ENCODE peak calls at places on chromosome 6, in seven cellular contexts. One of them, this sample, is unnamed.

GRCh38 chr6:156720739-156721714 is 56.2 kb upstream of the ARID1B start:
- DNase-seq in activated T-cell treated with anti-CD3 and anti-CD28 coated beads, Interleukin-2, amount 50 U/mL, for 72 hours: no peak
- DNase-seq in amniotic stem cell: no peak
- DNase-seq in T-helper 9 cell: no peak
- DNase-seq in activated naive CD4-positive, alpha-beta T cell treated with anti-CD3 and anti-CD28 coated beads, Interleukin-2, amount 50 U/mL, for 16 hours: no peak
- DNase-seq in A172: no peak
- DNase-seq in NB4: peak; percentile 30
- DNase-seq in this sample: peak; percentile 24

GRCh38 chr6:133645000-133645619 is 243.8 kb upstream of the TCF21 start:
- DNase-seq in A172: peak; percentile 78
- DNase-seq in activated naive CD4-positive, alpha-beta T cell treated with anti-CD3 and anti-CD28 coated beads, Interleukin-2, amount 50 U/mL, for 16 hours: no peak
- DNase-seq in activated T-cell treated with anti-CD3 and anti-CD28 coated beads, Interleukin-2, amount 50 U/mL, for 72 hours: no peak
- DNase-seq in T-helper 9 cell: no peak
- DNase-seq in NB4: no peak
- DNase-seq in amniotic stem cell: no peak
- DNase-seq in this sample: no peak

GRCh38 chr6:1418471-1419191 is 29.3 kb downstream of the FOXF2 start:
- DNase-seq in amniotic stem cell: no peak
- DNase-seq in T-helper 9 cell: no peak
- DNase-seq in A172: no peak
- DNase-seq in activated T-cell treated with anti-CD3 and anti-CD28 coated beads, Interleukin-2, amount 50 U/mL, for 72 hours: no peak
- DNase-seq in NB4: peak; percentile 71
- DNase-seq in activated naive CD4-positive, alpha-beta T cell treated with anti-CD3 and anti-CD28 coated beads, Interleukin-2, amount 50 U/mL, for 16 hours: no peak
- DNase-seq in this sample: peak; percentile 48

GRCh38 chr6:82248233-82248735 is 740 bp upstream of the IBTK start:
- DNase-seq in amniotic stem cell: no peak
- DNase-seq in A172: peak; percentile 48
- DNase-seq in NB4: peak; percentile 56
- DNase-seq in activated naive CD4-positive, alpha-beta T cell treated with anti-CD3 and anti-CD28 coated beads, Interleukin-2, amount 50 U/mL, for 16 hours: no peak
- DNase-seq in T-helper 9 cell: no peak
- DNase-seq in activated T-cell treated with anti-CD3 and anti-CD28 coated beads, Interleukin-2, amount 50 U/mL, for 72 hours: peak; percentile 23
- DNase-seq in this sample: peak; percentile 53

GRCh38 chr6:147724454-147724853 is 216.0 kb downstream of the SAMD5 start:
- DNase-seq in T-helper 9 cell: no peak
- DNase-seq in activated naive CD4-positive, alpha-beta T cell treated with anti-CD3 and anti-CD28 coated beads, Interleukin-2, amount 50 U/mL, for 16 hours: no peak
- DNase-seq in amniotic stem cell: no peak
- DNase-seq in A172: no peak
- DNase-seq in activated T-cell treated with anti-CD3 and anti-CD28 coated beads, Interleukin-2, amount 50 U/mL, for 72 hours: no peak
- DNase-seq in NB4: no peak
- DNase-seq in this sample: no peak

GRCh38 chr6:28838634-28839442 is 84.9 kb downstream of the TRIM27 start:
- DNase-seq in amniotic stem cell: peak; percentile 84
- DNase-seq in activated T-cell treated with anti-CD3 and anti-CD28 coated beads, Interleukin-2, amount 50 U/mL, for 72 hours: peak; percentile 92
- DNase-seq in A172: peak; percentile 84
- DNase-seq in activated naive CD4-positive, alpha-beta T cell treated with anti-CD3 and anti-CD28 coated beads, Interleukin-2, amount 50 U/mL, for 16 hours: peak; percentile 91
- DNase-seq in NB4: peak; percentile 93
- DNase-seq in T-helper 9 cell: peak; percentile 64
- DNase-seq in this sample: peak; percentile 48

GRCh38 chr6:32839356-32839755 is 817 bp upstream of the TAP2 start:
- DNase-seq in amniotic stem cell: no peak
- DNase-seq in NB4: no peak
- DNase-seq in A172: no peak
- DNase-seq in activated T-cell treated with anti-CD3 and anti-CD28 coated beads, Interleukin-2, amount 50 U/mL, for 72 hours: no peak
- DNase-seq in T-helper 9 cell: no peak
- DNase-seq in activated naive CD4-positive, alpha-beta T cell treated with anti-CD3 and anti-CD28 coated beads, Interleukin-2, amount 50 U/mL, for 16 hours: no peak
- DNase-seq in this sample: no peak

GRCh38 chr6:105321207-105321606 is 81.7 kb downstream of the PREP start:
- DNase-seq in T-helper 9 cell: no peak
- DNase-seq in activated naive CD4-positive, alpha-beta T cell treated with anti-CD3 and anti-CD28 coated beads, Interleukin-2, amount 50 U/mL, for 16 hours: no peak
- DNase-seq in NB4: no peak
- DNase-seq in activated T-cell treated with anti-CD3 and anti-CD28 coated beads, Interleukin-2, amount 50 U/mL, for 72 hours: no peak
- DNase-seq in amniotic stem cell: no peak
- DNase-seq in A172: no peak
- DNase-seq in this sample: no peak

GRCh38 chr6:46191961-46192360 is 21.2 kb upstream of the ENPP5 start:
- DNase-seq in A172: no peak
- DNase-seq in activated naive CD4-positive, alpha-beta T cell treated with anti-CD3 and anti-CD28 coated beads, Interleukin-2, amount 50 U/mL, for 16 hours: no peak
- DNase-seq in activated T-cell treated with anti-CD3 and anti-CD28 coated beads, Interleukin-2, amount 50 U/mL, for 72 hours: no peak
- DNase-seq in amniotic stem cell: peak; percentile 43
- DNase-seq in NB4: no peak
- DNase-seq in T-helper 9 cell: no peak
- DNase-seq in this sample: no peak

GRCh38 chr6:142857609-142858195 is 87.3 kb downstream of the HIVEP2 start:
- DNase-seq in A172: no peak
- DNase-seq in NB4: no peak
- DNase-seq in amniotic stem cell: no peak
- DNase-seq in T-helper 9 cell: peak; percentile 30
- DNase-seq in activated naive CD4-positive, alpha-beta T cell treated with anti-CD3 and anti-CD28 coated beads, Interleukin-2, amount 50 U/mL, for 16 hours: no peak
- DNase-seq in activated T-cell treated with anti-CD3 and anti-CD28 coated beads, Interleukin-2, amount 50 U/mL, for 72 hours: no peak
- DNase-seq in this sample: no peak

GRCh38 chr6:35065870-35066269 is 75.3 kb downstream of the TCP11 start:
- DNase-seq in NB4: no peak
- DNase-seq in A172: no peak
- DNase-seq in activated naive CD4-positive, alpha-beta T cell treated with anti-CD3 and anti-CD28 coated beads, Interleukin-2, amount 50 U/mL, for 16 hours: no peak
- DNase-seq in activated T-cell treated with anti-CD3 and anti-CD28 coated beads, Interleukin-2, amount 50 U/mL, for 72 hours: no peak
- DNase-seq in amniotic stem cell: no peak
- DNase-seq in T-helper 9 cell: no peak
- DNase-seq in this sample: no peak

GRCh38 chr6:136148523-136148922 is 101.6 kb downstream of the MTFR2 start:
- DNase-seq in T-helper 9 cell: no peak
- DNase-seq in A172: no peak
- DNase-seq in activated naive CD4-positive, alpha-beta T cell treated with anti-CD3 and anti-CD28 coated beads, Interleukin-2, amount 50 U/mL, for 16 hours: no peak
- DNase-seq in NB4: no peak
- DNase-seq in amniotic stem cell: no peak
- DNase-seq in activated T-cell treated with anti-CD3 and anti-CD28 coated beads, Interleukin-2, amount 50 U/mL, for 72 hours: no peak
- DNase-seq in this sample: no peak

GRCh38 chr6:53837875-53838806 is 43.3 kb downstream of the LRRC1 start:
- DNase-seq in activated T-cell treated with anti-CD3 and anti-CD28 coated beads, Interleukin-2, amount 50 U/mL, for 72 hours: no peak
- DNase-seq in amniotic stem cell: no peak
- DNase-seq in T-helper 9 cell: no peak
- DNase-seq in A172: no peak
- DNase-seq in NB4: no peak
- DNase-seq in activated naive CD4-positive, alpha-beta T cell treated with anti-CD3 and anti-CD28 coated beads, Interleukin-2, amount 50 U/mL, for 16 hours: no peak
- DNase-seq in this sample: no peak

GRCh38 chr6:130524552-130524951 is 158.7 kb downstream of the TMEM200A start:
- DNase-seq in activated T-cell treated with anti-CD3 and anti-CD28 coated beads, Interleukin-2, amount 50 U/mL, for 72 hours: no peak
- DNase-seq in NB4: no peak
- DNase-seq in amniotic stem cell: no peak
- DNase-seq in activated naive CD4-positive, alpha-beta T cell treated with anti-CD3 and anti-CD28 coated beads, Interleukin-2, amount 50 U/mL, for 16 hours: no peak
- DNase-seq in A172: no peak
- DNase-seq in T-helper 9 cell: no peak
- DNase-seq in this sample: no peak

GRCh38 chr6:149128489-149129145 is 188.9 kb upstream of the TAB2 start:
- DNase-seq in activated T-cell treated with anti-CD3 and anti-CD28 coated beads, Interleukin-2, amount 50 U/mL, for 72 hours: peak; percentile 27
- DNase-seq in activated naive CD4-positive, alpha-beta T cell treated with anti-CD3 and anti-CD28 coated beads, Interleukin-2, amount 50 U/mL, for 16 hours: peak; percentile 21
- DNase-seq in amniotic stem cell: no peak
- DNase-seq in T-helper 9 cell: no peak
- DNase-seq in NB4: no peak
- DNase-seq in A172: no peak
- DNase-seq in this sample: no peak

This sample was measured in HuH-7.